ENCODE peak calls at places on chromosomes 13 and 19, in five cellular contexts. X is left colon; F is activated CD4-positive, alpha-beta T cell treated with anti-CD3 and anti-CD28 coated beads, Interleukin-2, amount 10 ng/mL, durations not matched to agents 7 days and 5 days; E is neuronal stem cell; Q is cardiac fibroblast. W is an unnamed sample.

GRCh38 chr13:99995503-99996176 is 14.1 kb downstream of the ZIC2 start:
- DNase-seq in X (no peak), F (no peak), E (peak), Q (peak), W (no peak)

GRCh38 chr13:39767791-39768564 is 112.5 kb downstream of the COG6 start:
- DNase-seq in X (peak), F (no peak), E (no peak), Q (no peak), W (no peak)

GRCh38 chr19:7868671-7869452 is 5.3 kb downstream of the PRR36 start:
- DNase-seq in X (peak), F (peak), E (peak), Q (peak), W (no peak)

GRCh38 chr13:97275265-97275664 is 53.1 kb downstream of the MBNL2 start:
- DNase-seq in X (no peak), F (no peak), E (no peak), Q (peak), W (no peak)

GRCh38 chr19:48918801-48919247 is 14.7 kb upstream of the DHDH start:
- DNase-seq in X (no peak), F (peak), E (peak), Q (no peak), W (no peak)

GRCh38 chr13:94269557-94269956 is 209.9 kb downstream of the DCT start:
- DNase-seq in X (no peak), F (no peak), E (no peak), Q (no peak), W (no peak)

GRCh38 chr19:55275851-55276719 is 3.8 kb downstream of the HSPBP1 start:
- DNase-seq in X (no peak), F (no peak), E (no peak), Q (no peak), W (no peak)

GRCh38 chr13:109933476-109933875 is 147.1 kb upstream of the IRS2 start:
- DNase-seq in X (no peak), F (no peak), E (no peak), Q (no peak), W (no peak)

GRCh38 chr13:41075034-41075433 is 13.7 kb downstream of the WBP4 start:
- DNase-seq in X (no peak), F (peak), E (no peak), Q (peak), W (no peak)

GRCh38 chr13:97043302-97043701 is 49.0 kb upstream of the OXGR1 start:
- DNase-seq in X (no peak), F (no peak), E (no peak), Q (peak), W (no peak)

GRCh38 chr13:106499905-106500304 is 35.6 kb downstream of the EFNB2 start:
- DNase-seq in X (no peak), F (no peak), E (no peak), Q (peak), W (no peak)

GRCh38 chr19:383040-383439 is 25.9 kb downstream of the C2CD4C start:
- DNase-seq in X (no peak), F (no peak), E (no peak), Q (no peak), W (no peak)

GRCh38 chr13:20356437-20356836 is 124.3 kb upstream of the GJB6 start:
- DNase-seq in X (no peak), F (no peak), E (no peak), Q (no peak), W (no peak)

GRCh38 chr13:62706035-62706434 is 1290.4 kb upstream of the PCDH20 start:
- DNase-seq in X (no peak), F (no peak), E (no peak), Q (no peak), W (no peak)

GRCh38 chr19:20103091-20103501 is 25.3 kb downstream of the ZNF90 start:
- DNase-seq in X (no peak), F (no peak), E (no peak), Q (no peak), W (no peak)

GRCh38 chr19:58154679-58155648 is 4.4 kb upstream of the ZNF329 start:
- DNase-seq in X (peak), F (peak), E (peak), Q (peak), W (peak)

GRCh38 chr13:80721689-80722088 is 380.8 kb upstream of the SPRY2 start:
- DNase-seq in X (no peak), F (no peak), E (no peak), Q (no peak), W (no peak)

GRCh38 chr13:80551650-80552497 is 210.9 kb upstream of the SPRY2 start:
- DNase-seq in X (no peak), F (no peak), E (no peak), Q (peak), W (no peak)

GRCh38 chr19:34308381-34309367 is 54.3 kb downstream of the GARRE1 start:
- DNase-seq in X (no peak), F (peak), E (no peak), Q (peak), W (no peak)

GRCh38 chr19:36009220-36009619 is 607 bp upstream of the SYNE4 start:
- DNase-seq in X (peak), F (peak), E (peak), Q (peak), W (peak)

GRCh38 chr19:47790398-47790814 is 11.9 kb downstream of the SELENOW start:
- DNase-seq in X (peak), F (peak), E (peak), Q (peak), W (no peak)

GRCh38 chr19:3809881-3810707 is 23.9 kb upstream of the MATK start:
- DNase-seq in X (no peak), F (no peak), E (no peak), Q (no peak), W (no peak)

GRCh38 chr13:107964356-107964755 is 251.0 kb downstream of the LIG4 start:
- DNase-seq in X (no peak), F (no peak), E (no peak), Q (no peak), W (no peak)

GRCh38 chr13:66759919-66760318 is 470.2 kb downstream of the PCDH9 start:
- DNase-seq in X (no peak), F (no peak), E (no peak), Q (no peak), W (no peak)

GRCh38 chr13:22690756-22691155 is 490.0 kb upstream of the SGCG start:
- DNase-seq in X (no peak), F (no peak), E (no peak), Q (no peak), W (no peak)

GRCh38 chr19:10238172-10238783 is 7.1 kb upstream of the S1PR2 start:
- DNase-seq in X (peak), F (no peak), E (no peak), Q (peak), W (no peak)

GRCh38 chr13:113860051-113860471 is 3.8 kb downstream of the GAS6 start:
- DNase-seq in X (peak), F (no peak), E (no peak), Q (no peak), W (no peak)

GRCh38 chr19:29666634-29667389 is 1.6 kb downstream of the PLEKHF1 start:
- DNase-seq in X (peak), F (peak), E (peak), Q (peak), W (peak)

GRCh38 chr13:50323440-50324070 is 308.3 kb downstream of the KCNRG start:
- DNase-seq in X (no peak), F (no peak), E (no peak), Q (peak), W (no peak)

GRCh38 chr13:95181586-95181985 is 119.7 kb downstream of the ABCC4 start:
- DNase-seq in X (no peak), F (no peak), E (no peak), Q (no peak), W (no peak)

GRCh38 chr19:9586764-9587163 is 2.5 kb upstream of the ZNF121 start:
- DNase-seq in X (peak), F (peak), E (peak), Q (peak), W (peak)

GRCh38 chr13:54402495-54402894 is 1373.9 kb downstream of the OLFM4 start:
- DNase-seq in X (no peak), F (no peak), E (no peak), Q (no peak), W (no peak)

GRCh38 chr19:16325161-16325527 is 518 bp downstream of the KLF2 start:
- DNase-seq in X (no peak), F (peak), E (peak), Q (no peak), W (no peak)

GRCh38 chr13:52070929-52071523 is 46.5 kb downstream of the UTP14C start:
- DNase-seq in X (no peak), F (peak), E (no peak), Q (peak), W (no peak)

GRCh38 chr19:4494691-4495064 is 22.6 kb downstream of the HDGFL2 start:
- DNase-seq in X (no peak), F (no peak), E (no peak), Q (no peak), W (no peak)

GRCh38 chr19:8396563-8397203 is 6.5 kb downstream of the RAB11B start:
- DNase-seq in X (peak), F (peak), E (no peak), Q (peak), W (peak)

GRCh38 chr13:44573790-44574465 is 2.2 kb downstream of the TSC22D1 start:
- DNase-seq in X (no peak), F (no peak), E (no peak), Q (peak), W (no peak)

GRCh38 chr13:38283346-38283745 is 66.3 kb upstream of the UFM1 start:
- DNase-seq in X (no peak), F (no peak), E (no peak), Q (peak), W (no peak)

GRCh38 chr19:17055636-17056035 is 19.6 kb downstream of the HAUS8 start:
- DNase-seq in X (no peak), F (no peak), E (no peak), Q (no peak), W (no peak)

GRCh38 chr19:30649934-30650614 is 277.9 kb downstream of the ZNF536 start:
- DNase-seq in X (no peak), F (peak), E (peak), Q (peak), W (peak)

W was measured in NCI-H2227 treated with DMSO at 0.1 percent for 48 hours.